ENCODE peak calls at places on chromosomes 13 and 19, in four cellular contexts. E, A, X and U are unnamed samples.

GRCh38 chr13:79992111-79992510 is 348.8 kb downstream of the SPRY2 start:
- DNase-seq in E (no peak), A (no peak), X (no peak), U (no peak)

GRCh38 chr19:10510301-10510802 is 6.9 kb downstream of the S1PR5 start:
- DNase-seq in A (no peak), E (no peak), X (peak), U (peak)

GRCh38 chr13:104641309-104641708 is 1575.1 kb upstream of the SLC10A2 start:
- DNase-seq in A (no peak), X (peak), E (peak), U (peak)

GRCh38 chr13:75544681-75545333 is 4.8 kb upstream of the UCHL3 start:
- DNase-seq in X (peak), E (peak), A (peak), U (peak)

GRCh38 chr13:44389003-44389666 is 15.5 kb downstream of the SERP2 start:
- DNase-seq in E (no peak), A (no peak), X (no peak), U (no peak)

GRCh38 chr19:39356073-39356472 is 13.9 kb downstream of the SAMD4B start:
- DNase-seq in E (no peak), X (no peak), A (no peak), U (no peak)

GRCh38 chr13:29598321-29598720 is 2.8 kb upstream of the SLC7A1 start:
- DNase-seq in X (no peak), E (no peak), A (no peak), U (no peak)

GRCh38 chr13:63198076-63198475 is 1782.4 kb upstream of the PCDH20 start:
- DNase-seq in E (peak), X (no peak), A (peak), U (no peak)

GRCh38 chr19:57338798-57339378 is 12.2 kb upstream of the ZNF304 start:
- DNase-seq in E (peak), A (no peak), X (no peak), U (no peak)

GRCh38 chr13:77503398-77503797 is 32.1 kb upstream of the SCEL start:
- DNase-seq in X (no peak), A (no peak), E (no peak), U (no peak)

GRCh38 chr13:77509221-77509620 is 26.3 kb upstream of the SCEL start:
- DNase-seq in X (peak), A (no peak), E (peak), U (peak)

GRCh38 chr13:77510156-77510555 is 25.4 kb upstream of the SCEL start:
- DNase-seq in X (no peak), E (no peak), A (no peak), U (no peak)

GRCh38 chr13:77507931-77508776 is 27.4 kb upstream of the SCEL start:
- DNase-seq in E (peak), A (peak), X (peak), U (peak)

GRCh38 chr13:77506874-77507273 is 28.6 kb upstream of the SCEL start:
- DNase-seq in E (no peak), A (no peak), X (no peak), U (no peak)
- TF ChIP-seq CTCF in E (peak), A (no peak), X (no peak), U (peak)

GRCh38 chr19:33277434-33277833 is 24.9 kb downstream of the CEBPA start:
- DNase-seq in X (no peak), E (no peak), A (no peak), U (no peak)
- H3K4me3 ChIP-seq in X (no peak), E (no peak), A (no peak), U (no peak)

GRCh38 chr19:27777726-27778125 is 1435.2 kb downstream of the UQCRFS1 start:
- DNase-seq in E (no peak), A (no peak), X (no peak), U (no peak)
- TF ChIP-seq CTCF in E (no peak), A (no peak), X (no peak), U (peak)

DNA sequence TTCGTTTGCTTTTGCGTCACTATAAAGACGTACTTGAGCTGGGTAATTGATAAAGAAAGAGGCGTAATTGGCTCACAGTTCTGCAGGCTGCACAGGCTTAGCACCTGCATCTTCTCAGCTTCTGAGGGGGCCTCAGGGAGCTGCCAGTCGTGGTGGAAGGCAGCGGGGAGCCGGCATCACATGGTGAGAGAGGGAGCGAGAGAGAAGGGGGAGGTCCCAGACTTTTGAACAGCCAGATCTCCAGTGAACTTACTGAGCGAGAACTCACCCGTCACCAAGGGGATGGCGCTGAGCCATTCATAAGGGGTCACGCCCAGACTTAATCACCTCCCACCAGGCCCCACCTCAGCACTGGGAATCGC is 58.7 kb upstream of the F7 start:
- DNase-seq in A (no peak), E (no peak), X (no peak), U (no peak)
- H3K4me3 ChIP-seq in A (no peak), E (no peak), X (no peak), U (no peak)

GRCh38 chr13:97749174-97749573 is 204.3 kb upstream of the IPO5 start:
- DNase-seq in E (peak), A (no peak), X (peak), U (peak)
- TF ChIP-seq CTCF in E (no peak), A (no peak), X (peak), U (peak)

GRCh38 chr19:36686365-36687213 is 823 bp upstream of the ZNF567 start:
- DNase-seq in E (peak), X (peak), A (no peak), U (peak)
- H3K4me3 ChIP-seq in E (peak), X (peak), A (peak), U (peak)

DNA sequence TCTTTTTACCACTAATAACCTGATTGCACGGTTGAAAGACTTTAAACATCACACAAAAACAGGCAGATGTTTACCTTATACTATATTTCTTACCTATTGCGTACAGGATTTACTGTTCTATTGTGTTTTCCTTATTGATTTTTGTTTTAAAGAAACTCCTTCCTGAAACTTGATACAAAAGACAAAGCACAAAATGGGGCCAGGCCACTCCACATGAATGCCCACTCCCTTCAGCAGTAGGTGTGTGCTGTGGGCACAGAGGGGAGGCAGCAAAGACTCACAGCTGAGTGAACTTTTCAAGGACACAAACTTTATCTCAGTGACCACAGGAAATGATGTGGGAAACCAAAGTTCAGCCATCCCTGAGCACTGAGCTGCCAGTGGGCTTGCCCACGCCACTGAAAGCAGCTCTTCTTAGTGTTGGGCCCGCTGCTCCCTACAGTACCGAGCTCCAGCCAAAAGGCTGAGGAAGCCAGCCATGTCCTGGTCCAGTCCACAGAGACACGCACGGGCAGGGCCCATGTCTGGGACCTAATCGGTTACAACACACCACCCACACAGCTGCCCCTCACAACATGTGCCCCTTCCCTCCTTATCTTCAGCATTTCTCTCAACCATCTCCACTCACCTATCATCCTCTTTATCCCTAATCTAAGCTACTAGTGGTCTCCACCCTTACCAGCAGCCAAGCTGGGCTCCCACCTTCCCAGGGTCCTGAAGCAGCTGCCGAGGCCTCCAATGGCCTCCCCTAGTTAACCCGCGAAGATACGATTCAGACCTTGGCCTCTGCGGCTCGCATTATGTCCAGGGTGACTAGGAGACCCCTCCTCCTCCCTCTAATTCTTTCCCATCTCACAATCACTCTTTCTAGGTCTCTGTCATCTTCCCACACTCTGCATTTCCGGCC is 39.5 kb downstream of the ATP7B start:
- DNase-seq in A (no peak), E (no peak), X (no peak), U (no peak)
- TF ChIP-seq CTCF in A (no peak), E (no peak), X (no peak), U (no peak)